ENCODE peak calls at places on chromosomes 1 and 21, in five cellular contexts. A, V, R, G and D are unnamed samples.

GRCh38 chr1:152917794-152918193 is 9.4 kb downstream of the IVL start:
- DNase-seq in A (no peak), V (no peak), R (no peak), G (no peak), D (no peak)

GRCh38 chr21:27423073-27423472 is 456.2 kb upstream of the ADAMTS5 start:
- DNase-seq in A (no peak), V (peak; percentile 98), R (peak; percentile 74), G (no peak), D (no peak)

GRCh38 chr1:201218409-201218808 is 27.8 kb downstream of the IGFN1 start:
- DNase-seq in A (no peak), V (no peak), R (no peak), G (no peak), D (no peak)

GRCh38 chr1:23478896-23479790 is 4.8 kb downstream of the ASAP3 start:
- DNase-seq in A (no peak), V (peak; percentile 91), R (no peak), G (no peak), D (no peak)

GRCh38 chr1:161486806-161487482 is 18.3 kb upstream of the FCGR2A start:
- DNase-seq in A (peak; percentile 70), V (peak; percentile 68), R (no peak), G (peak; percentile 46), D (no peak)

GRCh38 chr1:112423207-112423606 is 27.2 kb downstream of the CTTNBP2NL start:
- DNase-seq in A (no peak), V (no peak), R (no peak), G (no peak), D (no peak)

GRCh38 chr1:59414406-59415133 is 117.7 kb downstream of the FGGY start:
- DNase-seq in A (no peak), V (peak; percentile 31), R (peak; percentile 51), G (no peak), D (no peak)

GRCh38 chr1:202348509-202349262 is at the start of gene PPP1R12B:
- DNase-seq in A (peak; percentile 82), V (peak; percentile 99), R (peak; percentile 98), G (peak; percentile 98), D (peak; percentile 92)

GRCh38 chr1:1001057-1001630 is 1.2 kb upstream of the HES4 start:
- DNase-seq in A (peak; percentile 63), V (no peak), R (no peak), G (no peak), D (peak; percentile 24)

GRCh38 chr1:1260843-1261560 is 12.7 kb downstream of the UBE2J2 start:
- DNase-seq in A (no peak), V (no peak), R (no peak), G (no peak), D (no peak)

GRCh38 chr1:70961374-70961773 is 86.2 kb downstream of the PTGER3 start:
- DNase-seq in A (no peak), V (no peak), R (no peak), G (no peak), D (no peak)

GRCh38 chr1:70966018-70966638 is 81.5 kb downstream of the PTGER3 start:
- DNase-seq in A (no peak), V (peak; percentile 0), R (no peak), G (no peak), D (no peak)

GRCh38 chr1:70963374-70963773 is 84.2 kb downstream of the PTGER3 start:
- DNase-seq in A (no peak), V (no peak), R (no peak), G (no peak), D (no peak)
- TF ChIP-seq CTCF in A (no peak), V (no peak), R (no peak), G (no peak), D (no peak)

GRCh38 chr21:44684077-44684476 is 2.1 kb upstream of the KRTAP12-1 start:
- DNase-seq in A (no peak), V (no peak), R (no peak), G (no peak), D (no peak)

GRCh38 chr21:44687671-44688070 is 5.7 kb upstream of the KRTAP12-1 start:
- DNase-seq in A (no peak), V (no peak), R (no peak), G (no peak), D (no peak)

GRCh38 chr21:44684483-44684882 is 2.5 kb upstream of the KRTAP12-1 start:
- DNase-seq in A (no peak), V (no peak), R (no peak), G (no peak), D (no peak)

GRCh38 chr21:44686843-44687561 is 5.0 kb upstream of the KRTAP12-1 start:
- DNase-seq in A (no peak), V (no peak), R (no peak), G (no peak), D (no peak)

DNA sequence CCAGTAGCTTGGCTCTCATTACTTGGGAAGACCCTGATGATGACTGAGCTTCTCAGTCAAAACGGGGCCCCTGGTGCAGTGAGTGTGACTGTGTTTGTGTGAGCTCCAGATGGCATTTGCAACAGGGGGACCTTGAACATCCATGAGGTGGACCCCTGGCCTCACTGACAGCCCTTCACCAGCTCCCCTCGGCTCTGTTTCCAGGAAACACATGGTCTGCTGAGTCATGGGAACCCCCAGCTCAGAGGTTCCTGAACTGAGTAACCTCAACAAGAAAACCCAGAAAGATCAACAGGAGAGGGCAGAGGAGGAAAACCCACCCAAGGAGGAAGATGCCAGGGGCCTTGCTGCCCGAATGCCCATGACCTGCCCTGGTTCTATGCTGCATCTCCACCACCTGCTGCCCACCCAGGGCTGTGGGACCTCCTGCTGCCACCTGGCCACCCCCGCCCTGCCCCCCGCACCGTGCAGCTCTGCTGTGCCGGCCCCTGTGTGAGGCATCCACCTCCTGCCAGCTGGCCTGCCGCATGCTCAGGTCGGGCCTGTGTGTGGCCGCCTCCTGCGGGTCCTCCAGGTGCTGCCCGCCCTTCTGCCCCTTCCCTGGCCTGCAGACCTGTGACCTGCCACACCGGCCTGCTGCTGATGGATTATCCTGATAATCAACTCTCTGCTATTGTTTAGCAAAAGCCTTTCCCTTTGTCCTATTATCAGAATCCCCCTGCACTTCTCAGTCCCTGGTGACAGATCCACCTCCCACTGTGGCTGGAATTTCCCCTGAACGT is 4.2 kb upstream of the KRTAP12-1 start:
- DNase-seq in A (no peak), V (no peak), R (no peak), G (peak; percentile 49), D (no peak)
- TF ChIP-seq CTCF in A (no peak), V (no peak), R (no peak), G (no peak), D (peak; percentile 32)

GRCh38 chr1:62040973-62041372 is 153.7 kb upstream of the L1TD1 start:
- DNase-seq in A (no peak), V (no peak), R (no peak), G (no peak), D (no peak)

GRCh38 chr1:62034790-62035189 is 159.9 kb upstream of the L1TD1 start:
- DNase-seq in A (no peak), V (no peak), R (no peak), G (no peak), D (no peak)

GRCh38 chr1:62040450-62040849 is 154.2 kb upstream of the L1TD1 start:
- DNase-seq in A (no peak), V (no peak), R (no peak), G (no peak), D (no peak)

GRCh38 chr1:62037274-62037673 is 157.4 kb upstream of the L1TD1 start:
- DNase-seq in A (no peak), V (no peak), R (no peak), G (no peak), D (no peak)

GRCh38 chr1:62038594-62039284 is 155.9 kb upstream of the L1TD1 start:
- DNase-seq in A (no peak), V (no peak), R (no peak), G (no peak), D (no peak)
- TF ChIP-seq CTCF in A (no peak), V (no peak), R (no peak), G (no peak), D (peak; percentile 22)

DNA sequence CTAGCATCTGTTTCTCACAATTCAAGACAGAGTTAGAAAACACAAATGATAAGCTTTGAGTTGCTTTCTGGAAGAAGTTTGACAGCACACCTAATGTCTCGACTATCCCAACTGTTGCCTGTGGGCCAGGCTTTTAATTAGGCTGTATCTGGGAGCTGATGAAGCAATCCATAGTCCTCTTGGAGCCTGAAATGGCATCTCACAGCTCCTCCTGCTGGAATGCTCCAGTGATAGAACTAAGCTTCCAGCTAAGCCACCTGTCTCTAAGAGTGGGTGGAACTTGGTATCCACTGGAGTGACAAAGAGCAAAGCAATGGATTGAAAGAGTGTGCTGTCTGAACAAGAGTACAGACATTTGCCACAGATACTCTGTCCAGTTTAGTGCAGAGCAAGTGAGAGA is 605.3 kb upstream of the NR5A2 start:
- DNase-seq in A (no peak), V (peak; percentile 50), R (peak; percentile 3), G (no peak), D (no peak)
- TF ChIP-seq CTCF in A (no peak), V (peak; percentile 48), R (peak; percentile 65), G (no peak), D (no peak)

DNA sequence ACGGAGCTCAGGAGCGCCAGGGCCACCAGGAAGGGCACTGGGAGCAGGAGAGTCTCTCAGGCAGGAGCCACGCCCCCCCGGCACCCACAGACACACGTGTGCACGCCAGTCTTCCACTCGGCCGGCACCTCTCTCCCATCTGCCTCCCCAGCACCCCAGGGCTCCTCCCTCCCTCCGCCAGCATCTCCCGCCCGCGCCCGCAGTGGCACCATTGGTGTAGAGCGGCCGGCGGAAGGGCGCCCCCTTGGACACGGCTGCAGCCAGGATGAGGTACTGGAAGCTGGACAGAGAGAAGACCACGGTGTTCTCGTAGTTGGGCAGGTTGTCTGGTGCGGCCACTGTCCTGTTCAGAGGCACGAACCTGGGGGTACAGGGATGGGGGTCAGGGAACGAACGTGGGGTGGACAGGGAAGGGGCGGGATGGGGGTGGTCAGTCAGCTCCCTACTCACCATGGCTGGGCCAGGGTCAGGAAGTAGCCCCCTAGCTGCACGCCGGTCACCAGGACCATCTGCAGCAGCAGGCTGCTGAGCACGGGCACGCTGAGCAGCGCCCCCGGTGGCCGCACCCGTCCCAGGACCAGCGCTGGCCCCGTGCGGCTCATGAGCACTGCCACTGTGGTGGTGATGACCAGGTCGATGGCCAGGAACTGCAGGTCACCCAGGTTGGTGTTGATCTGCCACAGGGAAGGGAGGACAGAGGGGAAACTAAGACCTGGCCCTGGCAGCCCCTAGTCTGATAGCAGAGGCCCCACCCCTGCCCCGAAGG is 6.4 kb upstream of the MFAP2 start:
- DNase-seq in A (no peak), V (no peak), R (no peak), G (no peak), D (no peak)
- TF ChIP-seq CTCF in A (no peak), V (peak; percentile 28), R (peak; percentile 52), G (peak; percentile 32), D (peak; percentile 63)

GRCh38 chr1:2373551-2374259 is 17.6 kb downstream of the MORN1 start:
- DNase-seq in A (no peak), V (no peak), R (no peak), G (no peak), D (no peak)
- TF ChIP-seq CTCF in A (no peak), V (no peak), R (no peak), G (no peak), D (no peak)

DNA sequence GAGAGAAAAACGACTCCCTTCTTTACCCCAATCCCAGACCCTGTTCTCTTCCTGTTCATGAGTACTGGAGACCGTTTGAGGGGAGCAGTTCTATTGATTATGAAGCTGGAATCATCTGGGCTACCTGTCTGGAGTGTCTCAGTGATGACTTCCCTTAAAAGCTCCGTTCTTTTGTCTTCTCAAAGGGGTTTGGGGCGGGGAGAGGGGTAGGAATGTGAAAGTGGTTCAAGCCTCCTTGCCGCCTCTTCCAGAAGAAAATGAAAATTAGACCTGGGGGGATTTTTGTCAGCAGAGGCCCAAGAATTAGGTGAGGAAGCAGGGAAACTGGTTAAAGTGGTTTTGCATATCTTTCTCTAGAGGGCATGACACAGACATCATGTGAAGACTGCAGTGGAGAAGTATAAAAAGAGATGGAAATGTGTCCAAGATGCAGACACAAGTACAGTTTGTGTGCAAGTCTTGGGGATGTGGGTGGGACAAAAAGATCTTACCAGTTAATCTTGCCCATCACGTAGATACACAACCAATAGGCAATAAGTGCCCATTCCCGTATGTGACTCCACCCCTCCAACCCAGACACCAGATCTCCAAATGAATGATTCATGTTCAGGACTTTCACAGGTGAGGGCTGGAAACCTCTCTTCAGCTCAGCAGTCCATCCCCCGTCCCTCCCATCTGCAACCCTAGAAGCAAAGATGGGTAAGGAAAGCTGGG is 470 bp upstream of the MTMR11 start:
- DNase-seq in A (no peak), V (peak; percentile 51), R (no peak), G (no peak), D (no peak)
- TF ChIP-seq CTCF in A (no peak), V (peak; percentile 11), R (peak; percentile 22), G (no peak), D (no peak)